ENCODE peak calls at places on chromosomes 16 and 17, in eight cellular contexts. M, D, U, W, C, F, L and R are unnamed samples.

GRCh38 chr17:37829446-37830142 is 84.7 kb upstream of the HNF1B start:
- DNase-seq in D (no peak), F (no peak), L (no peak), M (no peak), W (no peak), U (no peak), C (no peak), R (no peak)

GRCh38 chr17:2867441-2868424 is 71.5 kb downstream of the RAP1GAP2 start:
- DNase-seq in M (peak), U (peak), F (peak), C (no peak), D (no peak), L (no peak), W (no peak), R (no peak)

GRCh38 chr17:279776-280175 is 72.8 kb downstream of the RPH3AL start:
- DNase-seq in M (no peak), W (no peak), D (peak), L (no peak), F (no peak), U (no peak), C (no peak), R (no peak)

GRCh38 chr17:81854974-81855774 is 5.2 kb downstream of the P4HB start:
- DNase-seq in U (no peak), L (no peak), W (no peak), M (no peak), F (no peak), C (no peak), D (no peak), R (no peak)

GRCh38 chr16:29854520-29855100 is 8.4 kb downstream of the CDIPT start:
- DNase-seq in W (no peak), C (no peak), F (no peak), U (no peak), M (no peak), L (no peak), D (no peak), R (no peak)

GRCh38 chr17:41895617-41896016 is 23.1 kb downstream of the ACLY start:
- DNase-seq in C (no peak), F (no peak), M (no peak), U (no peak), W (no peak), L (no peak), D (no peak), R (no peak)

GRCh38 chr17:4345569-4345968 is 20.9 kb downstream of the UBE2G1 start:
- DNase-seq in U (no peak), W (no peak), M (no peak), C (no peak), L (no peak), D (no peak), F (no peak), R (no peak)

GRCh38 chr17:1515640-1516402 is 591 bp downstream of the INPP5K start:
- DNase-seq in C (peak), M (no peak), F (peak), D (peak), U (no peak), L (peak), W (peak), R (no peak)

GRCh38 chr17:7705269-7706255 is 560 bp downstream of the EFNB3 start:
- DNase-seq in W (no peak), U (no peak), L (no peak), F (peak), C (no peak), M (no peak), D (no peak), R (no peak)

GRCh38 chr17:65627892-65628622 is 66.6 kb upstream of the AXIN2 start:
- DNase-seq in U (no peak), F (no peak), L (no peak), M (no peak), C (no peak), W (no peak), D (peak), R (no peak)

GRCh38 chr17:59751955-59752413 is 44.5 kb downstream of the VMP1 start:
- DNase-seq in U (no peak), F (no peak), C (no peak), W (no peak), L (no peak), M (no peak), D (no peak), R (no peak)

GRCh38 chr17:39077874-39078273 is 73.6 kb downstream of the PLXDC1 start:
- DNase-seq in F (no peak), M (no peak), C (no peak), U (no peak), D (no peak), W (no peak), L (no peak), R (no peak)

GRCh38 chr17:29622337-29623282 is at the start of gene CORO6:
- DNase-seq in C (peak), F (peak), D (peak), W (peak), L (no peak), U (peak), M (peak), R (no peak)

GRCh38 chr16:85327731-85328664 is 215.7 kb upstream of the CIBAR2 start:
- DNase-seq in D (no peak), F (peak), L (no peak), W (no peak), C (no peak), M (no peak), U (peak), R (no peak)

GRCh38 chr16:7853197-7853596 is 520.6 kb downstream of the RBFOX1 start:
- DNase-seq in C (no peak), U (no peak), M (no peak), F (no peak), D (no peak), W (no peak), L (no peak), R (no peak)

GRCh38 chr17:65301184-65301583 is 164.0 kb downstream of the RGS9 start:
- DNase-seq in L (no peak), D (no peak), C (no peak), W (no peak), M (no peak), F (no peak), U (no peak), R (no peak)

GRCh38 chr17:9308069-9308468 is 267.6 kb downstream of the STX8 start:
- DNase-seq in W (no peak), C (no peak), D (no peak), M (no peak), U (no peak), L (no peak), F (no peak), R (no peak)

GRCh38 chr17:75900691-75901533 is 3.8 kb downstream of the MRPL38 start:
- DNase-seq in F (peak), C (no peak), D (no peak), W (no peak), L (no peak), U (no peak), M (no peak), R (no peak)

GRCh38 chr17:17126131-17127110 is 79.7 kb downstream of the PLD6 start:
- DNase-seq in W (no peak), D (no peak), F (no peak), L (no peak), M (peak), U (no peak), C (no peak), R (no peak)

GRCh38 chr17:7750321-7750821 is 32.8 kb downstream of the DNAH2 start:
- DNase-seq in C (no peak), W (no peak), U (no peak), D (no peak), M (no peak), F (no peak), L (peak), R (no peak)

GRCh38 chr17:2250140-2251095 is 53.2 kb downstream of the SMG6 start:
- DNase-seq in W (no peak), M (no peak), U (no peak), D (no peak), C (peak), L (no peak), F (no peak), R (no peak)

GRCh38 chr16:22306788-22307187 is 9.6 kb downstream of the POLR3E start:
- DNase-seq in U (no peak), F (no peak), C (no peak), M (no peak), D (no peak), L (no peak), W (no peak), R (no peak)

GRCh38 chr16:67483150-67483549 is at the start of gene AGRP:
- DNase-seq in D (no peak), U (no peak), W (no peak), L (no peak), M (no peak), F (no peak), C (no peak), R (no peak)

GRCh38 chr17:42181851-42182207 is 887 bp upstream of the KCNH4 start:
- DNase-seq in L (no peak), D (no peak), U (no peak), C (no peak), M (no peak), W (no peak), F (no peak), R (no peak)

GRCh38 chr17:59377410-59377809 is 46.0 kb downstream of the YPEL2 start:
- DNase-seq in F (no peak), W (no peak), U (no peak), C (no peak), M (no peak), L (no peak), D (no peak), R (no peak)

GRCh38 chr16:11379420-11379819 is 34.2 kb downstream of the RMI2 start:
- DNase-seq in M (no peak), W (no peak), F (no peak), D (no peak), L (no peak), U (no peak), C (no peak), R (peak)

GRCh38 chr17:76204277-76204676 is 36.0 kb downstream of the RNF157 start:
- DNase-seq in W (no peak), U (no peak), D (no peak), C (no peak), F (no peak), L (peak), M (no peak), R (no peak)

GRCh38 chr16:51151951-51152663 is 1.0 kb upstream of the SALL1 start:
- DNase-seq in M (peak), D (peak), W (no peak), C (no peak), F (peak), L (no peak), U (peak), R (no peak)

GRCh38 chr17:80111702-80112470 is 10.5 kb downstream of the GAA start:
- DNase-seq in F (no peak), D (no peak), C (no peak), U (no peak), W (no peak), L (no peak), M (no peak), R (no peak)